ENCODE peak calls at places on chromosomes 5 and 9, in six cellular contexts. W, A, H, I, G and U are unnamed samples.

GRCh38 chr5:145579336-145579735 is 255.8 kb downstream of the PRELID2 start:
- DNase-seq in W (no peak), A (no peak), H (no peak), I (no peak), G (no peak), U (no peak)

GRCh38 chr5:36054646-36055045 is 12.0 kb downstream of the UGT3A2 start:
- DNase-seq in W (no peak), A (no peak), H (peak), I (no peak), G (no peak), U (no peak)

GRCh38 chr9:135702002-135702721 is at the start of gene KCNT1:
- DNase-seq in W (peak), A (peak), H (peak), I (peak), G (no peak), U (peak)

GRCh38 chr5:137143244-137143605 is 355.9 kb downstream of the SPOCK1 start:
- DNase-seq in W (no peak), A (no peak), H (peak), I (no peak), G (no peak), U (no peak)

GRCh38 chr9:137174722-137175293 is 3.0 kb upstream of the TMEM210 start:
- DNase-seq in W (peak), A (peak), H (no peak), I (no peak), G (no peak), U (no peak)

GRCh38 chr5:154857091-154857533 is 1.3 kb upstream of the CNOT8 start:
- DNase-seq in W (no peak), A (no peak), H (peak), I (no peak), G (no peak), U (no peak)

GRCh38 chr5:110309222-110309621 is 417.2 kb downstream of the TMEM232 start:
- DNase-seq in W (no peak), A (no peak), H (no peak), I (no peak), G (no peak), U (no peak)

GRCh38 chr9:36208521-36209253 is 18.0 kb downstream of the CLTA start:
- DNase-seq in W (no peak), A (no peak), H (peak), I (peak), G (no peak), U (peak)

GRCh38 chr5:115551415-115551814 is 6.8 kb upstream of the FEM1C start:
- DNase-seq in W (no peak), A (no peak), H (peak), I (no peak), G (no peak), U (no peak)

GRCh38 chr9:75891277-75892167 is 1.0 kb downstream of the PCSK5 start:
- DNase-seq in W (peak), A (peak), H (peak), I (peak), G (no peak), U (peak)

GRCh38 chr9:128731093-128731492 is 7.2 kb upstream of the ZDHHC12 start:
- DNase-seq in W (no peak), A (no peak), H (no peak), I (no peak), G (no peak), U (no peak)

GRCh38 chr9:128732576-128732975 is 8.6 kb upstream of the ZDHHC12 start:
- DNase-seq in W (no peak), A (no peak), H (no peak), I (no peak), G (no peak), U (no peak)

GRCh38 chr9:128731691-128732090 is 7.8 kb upstream of the ZDHHC12 start:
- DNase-seq in W (no peak), A (no peak), H (no peak), I (no peak), G (no peak), U (no peak)

GRCh38 chr9:128735373-128735772 is 11.4 kb upstream of the ZDHHC12 start:
- DNase-seq in W (no peak), A (no peak), H (no peak), I (no peak), G (no peak), U (no peak)

DNA sequence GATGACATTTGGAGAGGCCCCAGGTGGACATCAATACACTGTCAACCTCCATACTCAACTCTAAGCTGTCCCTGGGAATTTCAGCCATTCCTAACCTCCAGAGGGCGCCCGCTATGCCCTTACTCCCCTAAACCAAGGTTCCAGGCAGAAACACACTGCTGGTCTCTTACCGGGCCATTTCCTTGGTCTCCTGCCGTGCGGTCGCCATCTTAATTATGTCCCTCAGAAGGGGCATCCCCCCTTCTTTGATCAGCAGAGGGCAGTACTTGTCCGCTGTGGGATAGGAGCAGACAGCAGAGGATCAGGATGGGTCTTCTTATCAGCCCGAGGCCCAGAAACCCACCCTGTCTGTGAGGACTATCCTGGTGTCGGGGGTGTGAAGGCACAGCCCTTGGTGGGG is 9.3 kb upstream of the ZDHHC12 start:
- DNase-seq in W (peak), A (peak), H (peak), I (peak), G (peak), U (peak)
- H3K9ac ChIP-seq in W (no peak), A (no peak), H (no peak), I (no peak), G (peak), U (peak)

GRCh38 chr9:130680836-130681768 is 12.5 kb upstream of the EXOSC2 start:
- DNase-seq in W (peak), A (peak), H (peak), I (peak), G (peak), U (peak)
- H3K9ac ChIP-seq in W (no peak), A (no peak), H (peak), I (no peak), G (peak), U (no peak)

GRCh38 chr9:86354882-86355399 is 731 bp upstream of the TUT7 start:
- DNase-seq in W (no peak), A (no peak), H (peak), I (no peak), G (peak), U (no peak)

GRCh38 chr9:86353591-86354047 is 591 bp downstream of the TUT7 start:
- DNase-seq in W (no peak), A (no peak), H (peak), I (no peak), G (peak), U (peak)

GRCh38 chr9:86354048-86354881 is at the start of gene TUT7:
- DNase-seq in W (peak), A (peak), H (peak), I (peak), G (peak), U (peak)

GRCh38 chr9:86351897-86352296 is 2.3 kb downstream of the TUT7 start:
- DNase-seq in W (no peak), A (no peak), H (no peak), I (no peak), G (no peak), U (peak)

GRCh38 chr9:86352440-86353106 is 1.6 kb downstream of the TUT7 start:
- DNase-seq in W (no peak), A (no peak), H (peak), I (peak), G (no peak), U (peak)
- H3K9ac ChIP-seq in W (no peak), A (no peak), H (peak), I (no peak), G (peak), U (no peak)

GRCh38 chr9:107836300-107836699 is 346.7 kb upstream of the KLF4 start:
- DNase-seq in W (no peak), A (no peak), H (no peak), I (no peak), G (no peak), U (no peak)

GRCh38 chr9:107838766-107839165 is 349.2 kb upstream of the KLF4 start:
- DNase-seq in W (no peak), A (no peak), H (no peak), I (no peak), G (no peak), U (no peak)

GRCh38 chr9:107841078-107841477 is 351.5 kb upstream of the KLF4 start:
- DNase-seq in W (no peak), A (no peak), H (no peak), I (no peak), G (no peak), U (no peak)

GRCh38 chr9:107839371-107839770 is 349.8 kb upstream of the KLF4 start:
- DNase-seq in W (no peak), A (no peak), H (no peak), I (no peak), G (no peak), U (no peak)
- H3K9ac ChIP-seq in W (no peak), A (no peak), H (no peak), I (no peak), G (no peak), U (no peak)

DNA sequence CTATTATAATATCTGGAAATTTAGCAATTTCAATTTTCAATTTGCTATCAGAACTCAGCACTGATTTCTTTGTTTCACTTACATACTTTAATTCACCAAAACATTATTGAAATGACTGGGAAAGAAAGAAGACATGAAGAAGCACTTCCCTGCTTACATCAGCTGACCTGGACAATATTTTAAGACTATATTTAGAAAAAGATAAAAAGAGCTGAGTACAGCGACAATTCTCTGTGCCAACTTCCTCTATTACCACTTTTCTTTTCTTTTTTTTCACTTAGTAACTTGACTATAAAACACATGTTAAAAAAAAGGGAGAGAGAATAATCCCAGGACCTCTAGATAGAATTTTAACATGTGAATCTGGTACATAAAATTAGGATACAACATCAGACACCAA is 35.6 kb downstream of the MEF2C start:
- DNase-seq in W (no peak), A (no peak), H (no peak), I (no peak), G (no peak), U (no peak)
- H3K9ac ChIP-seq in W (no peak), A (no peak), H (no peak), I (no peak), G (no peak), U (no peak)

GRCh38 chr5:21419383-21419782 is 1431.4 kb upstream of the CDH18 start:
- DNase-seq in W (no peak), A (no peak), H (no peak), I (no peak), G (no peak), U (no peak)

GRCh38 chr5:21424907-21425306 is 1428.2 kb downstream of the CDH12 start:
- DNase-seq in W (no peak), A (no peak), H (no peak), I (peak), G (no peak), U (no peak)
- H3K9ac ChIP-seq in W (no peak), A (no peak), H (no peak), I (no peak), G (no peak), U (no peak)

DNA sequence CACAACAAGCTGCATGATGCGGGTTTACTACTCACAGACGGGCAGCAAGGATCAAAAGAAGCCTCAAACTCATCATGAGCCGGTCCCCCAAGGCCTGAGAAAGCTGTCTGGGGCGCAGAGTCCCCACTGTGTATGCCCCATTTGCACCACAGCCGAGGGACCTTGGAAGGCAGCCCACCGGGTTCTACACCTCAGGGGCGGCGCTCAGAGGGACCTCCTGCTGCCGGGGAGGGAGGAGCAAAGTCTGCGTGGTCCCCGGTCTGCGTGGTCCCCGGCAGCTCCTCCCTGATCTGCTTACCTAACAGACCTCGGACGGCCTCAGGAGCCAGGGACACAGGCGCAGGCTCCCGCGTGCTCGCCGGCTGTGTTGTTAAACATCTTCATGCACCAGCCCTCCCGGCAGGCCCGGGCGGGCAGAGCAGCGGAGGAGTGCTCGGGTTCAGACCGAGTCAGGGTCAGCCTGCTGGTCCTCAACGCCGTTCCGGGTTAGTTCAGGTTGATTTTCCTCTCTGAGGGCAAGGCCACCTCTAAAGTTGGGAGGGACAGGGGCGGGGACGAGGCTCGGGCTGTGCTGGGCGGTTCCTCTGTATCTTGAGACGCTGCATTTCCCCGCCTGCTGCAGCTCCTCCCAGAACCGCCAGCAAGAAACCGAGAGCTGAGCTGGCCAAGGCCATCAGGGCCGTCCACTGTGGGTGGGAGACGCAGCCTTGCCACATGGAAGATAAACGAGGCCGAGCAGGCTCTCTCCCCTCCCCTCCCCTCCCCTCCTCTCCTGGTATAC is 74.6 kb downstream of the MRPL36 start:
- DNase-seq in W (peak), A (peak), H (no peak), I (peak), G (no peak), U (no peak)
- H3K9ac ChIP-seq in W (no peak), A (no peak), H (no peak), I (no peak), G (no peak), U (no peak)

DNA sequence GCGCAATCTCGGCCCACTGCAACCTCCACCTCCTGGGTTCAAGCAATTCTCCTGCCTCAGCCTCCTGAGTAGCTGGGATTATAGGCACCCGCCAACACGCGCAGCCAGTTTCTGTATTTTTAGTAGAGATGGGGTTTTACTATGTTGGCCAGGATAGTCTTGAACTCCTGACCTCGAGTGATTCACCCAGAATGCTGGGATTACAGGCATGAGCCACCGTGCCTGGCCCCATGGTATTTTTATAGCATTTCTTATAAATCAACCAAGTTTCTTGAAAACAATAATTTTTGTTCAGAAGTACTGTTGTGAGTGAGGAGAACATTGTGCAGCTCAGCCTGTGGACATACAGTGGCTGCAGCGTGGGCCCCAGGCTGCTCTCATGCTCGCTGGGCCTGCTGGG is 45.2 kb downstream of the MAP1B start:
- DNase-seq in W (no peak), A (no peak), H (peak), I (peak), G (no peak), U (no peak)
- H3K9ac ChIP-seq in W (no peak), A (no peak), H (no peak), I (no peak), G (no peak), U (no peak)